ENCODE peak calls at places on chromosomes 11 and 22, in eight cellular contexts. Y, R, J, F, M, C, A and S are unnamed samples. For H3K4me1, the result is how much of the 10 kb centered on the place peaks cover.

GRCh38 chr11:76604081-76604601 is 66.4 kb downstream of the LRRC32 start:
- DNase-seq in Y (no peak), C (no peak), J (no peak), M (no peak), R (no peak), A (no peak), F (no peak), S (no peak)

GRCh38 chr11:108624196-108624925 is 30.8 kb upstream of the EXPH5 start:
- DNase-seq in F (no peak), M (no peak), Y (no peak), A (no peak), C (no peak), R (no peak), J (no peak), S (no peak)

GRCh38 chr11:104106136-104106754 is 57.7 kb downstream of the PDGFD start:
- DNase-seq in R (no peak), C (no peak), Y (peak), F (no peak), J (no peak), A (no peak), M (no peak), S (no peak)

GRCh38 chr11:131688056-131688693 is 317.8 kb downstream of the NTM start:
- DNase-seq in J (peak), C (peak), A (peak), R (peak), Y (peak), M (peak), F (peak), S (no peak)

GRCh38 chr11:47186076-47186936 is at the start of gene PACSIN3:
- DNase-seq in J (peak), C (peak), Y (peak), M (peak), A (peak), F (peak), R (no peak), S (no peak)

GRCh38 chr11:45094958-45095690 is 51.3 kb upstream of the PRDM11 start:
- DNase-seq in A (no peak), J (no peak), Y (no peak), F (no peak), M (no peak), R (no peak), C (no peak), S (no peak)

GRCh38 chr11:74288161-74288560 is 23.3 kb downstream of the P4HA3 start:
- DNase-seq in R (peak), J (peak), C (no peak), F (no peak), A (no peak), M (no peak), Y (peak), S (peak)

GRCh38 chr11:8328848-8329330 is 65.2 kb upstream of the LMO1 start:
- DNase-seq in R (peak), M (peak), Y (peak), A (peak), C (peak), J (peak), F (peak), S (peak)

GRCh38 chr11:64741393-64742086 is 2.4 kb downstream of the RASGRP2 start:
- DNase-seq in Y (no peak), A (no peak), R (no peak), J (no peak), F (peak), C (no peak), M (no peak), S (no peak)

GRCh38 chr11:70527046-70527395 is 128.7 kb downstream of the CTTN start:
- DNase-seq in J (no peak), C (no peak), M (peak), Y (no peak), A (peak), R (no peak), F (no peak), S (no peak)

GRCh38 chr11:89521294-89521693 is 30.1 kb upstream of the NOX4 start:
- DNase-seq in R (no peak), M (no peak), J (no peak), Y (no peak), C (no peak), A (no peak), F (no peak), S (no peak)

GRCh38 chr11:112769573-112769972 is 191.6 kb upstream of the NCAM1 start:
- DNase-seq in M (no peak), C (no peak), R (no peak), F (no peak), Y (no peak), A (peak), J (no peak), S (no peak)

GRCh38 chr22:37483594-37484114 is 2.5 kb downstream of the MFNG start:
- DNase-seq in M (no peak), C (no peak), Y (no peak), F (no peak), R (no peak), J (no peak), A (no peak), S (no peak)
- H3K4me1 ChIP-seq in M (under half), C (under half), Y (under half), F (under half), R (under half), J (under half), A (under half), S (under half)

GRCh38 chr11:66491315-66491935 is 11.2 kb downstream of the DPP3 start:
- DNase-seq in A (peak), F (peak), Y (no peak), C (no peak), J (no peak), M (no peak), R (no peak), S (no peak)
- TF ChIP-seq CTCF in A (peak), F (peak), Y (peak), C (no peak), J (no peak), M (peak), R (no peak), S (peak)

GRCh38 chr11:6217722-6218121 is 12.4 kb downstream of the C11orf42 start:
- DNase-seq in C (no peak), M (no peak), Y (no peak), F (no peak), J (no peak), R (no peak), A (no peak), S (no peak)
- H3K27ac ChIP-seq in C (no peak), M (no peak), Y (no peak), F (no peak), J (no peak), R (no peak), A (no peak), S (no peak)

DNA sequence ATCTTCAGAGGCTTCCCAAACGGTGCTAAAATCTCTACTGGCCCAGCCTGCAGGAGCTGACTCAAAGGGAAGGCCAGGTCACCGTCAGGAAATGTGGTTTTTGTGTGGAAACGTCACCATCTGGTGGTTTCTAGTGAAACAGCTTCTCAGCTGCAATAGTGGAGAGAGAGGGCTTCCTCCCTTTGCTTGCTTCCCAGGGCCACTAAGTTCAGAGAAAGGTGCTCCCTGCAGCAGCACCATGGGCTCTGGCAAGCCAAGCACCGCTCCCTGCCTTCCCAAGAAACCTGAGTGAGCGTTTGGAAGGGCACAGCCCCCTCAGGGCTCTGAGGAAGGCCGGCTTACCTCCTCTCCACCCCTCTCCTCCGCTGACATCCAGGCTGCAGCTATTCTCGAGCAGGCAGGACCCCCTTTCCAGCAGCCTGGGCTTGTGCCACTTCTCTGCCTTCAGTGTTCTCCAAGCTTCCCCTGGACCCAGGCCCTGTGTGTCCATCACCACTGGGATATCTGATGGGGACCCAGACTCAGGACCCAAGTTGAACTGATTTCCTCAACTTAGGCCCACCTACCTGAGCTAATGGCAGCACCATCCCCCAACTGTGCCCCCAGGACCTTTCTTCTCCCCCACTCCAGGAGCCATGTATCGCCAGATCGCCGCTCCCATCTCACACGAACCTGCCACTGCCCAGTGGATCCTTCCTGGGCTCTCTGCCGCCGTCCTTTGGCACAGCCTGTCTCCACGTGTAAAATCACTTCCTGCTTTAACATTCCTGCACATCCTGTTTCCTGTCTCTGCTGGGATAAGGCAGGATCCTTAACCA is 9.8 kb downstream of the SPATA19 start:
- DNase-seq in C (no peak), A (peak), J (peak), F (peak), Y (peak), R (no peak), M (no peak), S (no peak)
- H3K4me1 ChIP-seq in C (under half), A (under half), J (under half), F (under half), Y (under half), R (under half), M (under half), S (under half)

GRCh38 chr11:93169950-93170561 is 27.7 kb downstream of the SLC36A4 start:
- DNase-seq in J (no peak), A (peak), C (no peak), M (no peak), R (no peak), F (peak), Y (peak), S (no peak)
- TF ChIP-seq CTCF in J (peak), A (peak), C (no peak), M (peak), R (peak), F (peak), Y (peak), S (no peak)

GRCh38 chr11:121657191-121657590 is 204.4 kb upstream of the SORL1-AS1 start:
- DNase-seq in C (no peak), F (no peak), Y (no peak), A (no peak), M (no peak), R (no peak), J (no peak), S (no peak)

GRCh38 chr11:121654506-121655480 is 202.0 kb upstream of the SORL1-AS1 start:
- DNase-seq in A (no peak), F (no peak), J (no peak), C (no peak), M (no peak), R (no peak), Y (no peak), S (no peak)

GRCh38 chr11:121655481-121656332 is 202.9 kb upstream of the SORL1-AS1 start:
- DNase-seq in Y (peak), J (peak), M (peak), F (peak), A (peak), R (peak), C (peak), S (peak)

GRCh38 chr11:121659811-121660210 is 207.0 kb upstream of the SORL1-AS1 start:
- DNase-seq in Y (no peak), M (no peak), J (no peak), C (no peak), F (no peak), R (no peak), A (no peak), S (no peak)

GRCh38 chr11:121656333-121657090 is 203.7 kb upstream of the SORL1-AS1 start:
- DNase-seq in C (no peak), F (peak), R (no peak), M (no peak), A (no peak), J (no peak), Y (no peak), S (no peak)
- H3K27ac ChIP-seq in C (peak), F (no peak), R (peak), M (peak), A (peak), J (peak), Y (peak), S (peak)

GRCh38 chr22:36375071-36375980 is 12.4 kb downstream of the MYH9 start:
- DNase-seq in Y (no peak), C (no peak), A (no peak), J (no peak), F (no peak), M (peak), R (no peak), S (no peak)
- H3K4me1 ChIP-seq in Y (half or more), C (half or more), A (under half), J (half or more), F (half or more), M (half or more), R (under half), S (half or more)

DNA sequence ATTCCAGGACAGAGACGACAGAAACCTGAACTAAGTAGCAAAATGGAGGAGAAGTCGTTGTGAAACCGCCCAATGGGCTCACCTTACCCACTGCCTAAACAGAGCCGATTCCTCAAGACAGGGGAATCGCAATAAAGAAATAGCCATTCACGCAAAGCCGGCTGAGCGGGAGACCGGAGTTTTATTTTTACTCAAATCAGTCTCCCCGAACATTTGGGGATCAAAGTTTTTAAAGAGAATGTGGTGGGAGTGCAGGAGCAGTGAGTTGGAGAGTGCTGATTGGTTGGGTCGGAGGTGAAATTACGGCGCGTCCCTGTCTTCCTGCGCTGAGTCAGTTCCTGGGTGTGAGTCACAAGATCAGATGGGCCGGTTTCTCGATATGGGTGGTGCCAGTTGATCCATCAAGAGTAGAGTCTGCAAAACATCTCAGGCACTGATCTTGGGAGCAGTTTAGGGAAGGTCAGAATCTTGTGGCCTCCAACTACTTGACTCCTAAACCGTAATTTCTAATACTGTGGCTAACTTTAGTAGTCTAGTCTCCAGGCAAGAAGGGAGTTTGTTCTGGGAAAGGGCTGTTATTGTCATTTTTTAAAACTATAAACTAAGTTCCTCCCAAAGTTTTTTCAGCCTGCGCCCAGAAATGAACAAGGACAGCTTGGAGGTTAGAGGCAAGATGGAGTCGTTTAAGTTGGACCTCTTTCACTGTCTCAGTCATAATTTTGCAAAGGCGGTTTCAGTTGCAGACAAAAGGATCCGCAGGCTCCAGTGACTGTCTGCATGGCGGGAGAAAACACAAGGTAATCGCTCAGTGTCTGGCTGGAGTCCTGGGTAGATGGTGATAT is 34.1 kb downstream of the OR4D9 start:
- DNase-seq in J (no peak), M (no peak), Y (peak), R (no peak), F (peak), C (no peak), A (no peak), S (no peak)
- TF ChIP-seq CTCF in J (no peak), M (no peak), Y (no peak), R (no peak), F (no peak), C (no peak), A (no peak), S (no peak)

GRCh38 chr22:40419718-40420117 is 49.3 kb downstream of the SGSM3 start:
- DNase-seq in A (no peak), F (no peak), C (no peak), R (no peak), Y (no peak), M (no peak), J (no peak), S (no peak)
- H3K27ac ChIP-seq in A (no peak), F (no peak), C (no peak), R (no peak), Y (no peak), M (no peak), J (no peak), S (no peak)